ENCODE peak calls at places on chromosomes 16 and 17, in ten cellular contexts. W, P, B, S, G, Q, X, U, I and O are unnamed samples.

GRCh38 chr16:85400305-85401205 is 212.6 kb upstream of the GSE1 start:
- DNase-seq in W (no peak), P (no peak), B (no peak), S (no peak), G (no peak), Q (no peak), X (no peak), U (no peak), I (no peak), O (no peak)

GRCh38 chr17:79907855-79908254 is 68.6 kb upstream of the CBX4 start:
- DNase-seq in W (no peak), P (no peak), B (no peak), S (no peak), G (no peak), Q (peak), X (no peak), U (peak), I (no peak), O (no peak)

GRCh38 chr17:49914096-49914490 is 54.9 kb upstream of the DLX4 start:
- DNase-seq in W (no peak), P (no peak), B (no peak), S (no peak), G (no peak), Q (no peak), X (no peak), U (no peak), I (no peak), O (peak)

GRCh38 chr16:48003226-48003907 is 152.4 kb downstream of the ABCC12 start:
- DNase-seq in W (peak), P (no peak), B (no peak), S (no peak), G (no peak), Q (no peak), X (no peak), U (no peak), I (no peak), O (no peak)

GRCh38 chr16:76441391-76441790 is 164.2 kb downstream of the CNTNAP4 start:
- DNase-seq in W (no peak), P (no peak), B (no peak), S (no peak), G (no peak), Q (no peak), X (no peak), U (no peak), I (no peak), O (no peak)

GRCh38 chr17:43367588-43368242 is 31.1 kb upstream of the ARL4D start:
- DNase-seq in W (peak), P (peak), B (no peak), S (no peak), G (peak), Q (peak), X (peak), U (peak), I (peak), O (no peak)

GRCh38 chr17:40110457-40110856 is 10.1 kb upstream of the NR1D1 start:
- DNase-seq in W (no peak), P (no peak), B (peak), S (no peak), G (no peak), Q (no peak), X (no peak), U (no peak), I (no peak), O (no peak)

GRCh38 chr17:32528825-32529224 is 42.0 kb downstream of the CDK5R1 start:
- DNase-seq in W (no peak), P (no peak), B (no peak), S (no peak), G (no peak), Q (no peak), X (no peak), U (no peak), I (no peak), O (no peak)

GRCh38 chr17:80256034-80256350 is 4.7 kb upstream of the RNF213 start:
- DNase-seq in W (no peak), P (no peak), B (no peak), S (no peak), G (no peak), Q (no peak), X (no peak), U (no peak), I (no peak), O (no peak)

GRCh38 chr16:87140211-87141200 is 176.7 kb downstream of the C16orf95 start:
- DNase-seq in W (no peak), P (no peak), B (no peak), S (no peak), G (no peak), Q (no peak), X (no peak), U (no peak), I (no peak), O (no peak)

GRCh38 chr16:85166699-85167588 is 54.7 kb upstream of the CIBAR2 start:
- DNase-seq in W (no peak), P (no peak), B (no peak), S (no peak), G (no peak), Q (no peak), X (no peak), U (no peak), I (no peak), O (no peak)

GRCh38 chr16:2447920-2448583 is 11.9 kb upstream of the TEDC2 start:
- DNase-seq in W (no peak), P (no peak), B (peak), S (no peak), G (no peak), Q (peak), X (no peak), U (peak), I (no peak), O (no peak)

GRCh38 chr17:57889892-57890856 is 40.3 kb upstream of the MRPS23 start:
- DNase-seq in W (peak), P (no peak), B (peak), S (no peak), G (peak), Q (peak), X (no peak), U (peak), I (no peak), O (peak)

GRCh38 chr16:75305364-75306101 is 54.1 kb upstream of the BCAR1 start:
- DNase-seq in W (peak), P (peak), B (peak), S (no peak), G (peak), Q (peak), X (peak), U (peak), I (peak), O (peak)

GRCh38 chr16:23900480-23901177 is 64.8 kb downstream of the PRKCB start:
- DNase-seq in W (no peak), P (no peak), B (no peak), S (no peak), G (no peak), Q (no peak), X (no peak), U (no peak), I (no peak), O (no peak)